ENCODE peak calls at places on chromosomes 7 and 10, in five cellular contexts. One of them, this sample, is unnamed.
A peak's percentile ranks its signal among the peaks of the same experiment; 100 is the strongest.

GRCh38 chr10:103193107-103193819 is at the start of gene NT5C2:
- DNase-seq in choroid plexus epithelial cell: peak; percentile 75
- DNase-seq in AG09309: no peak
- DNase-seq in lung: peak; percentile 83
- DNase-seq in RWPE2: peak; percentile 69
- DNase-seq in this sample: peak; percentile 23

GRCh38 chr10:95133997-95134396 is 60.0 kb upstream of the ACSM6 start:
- DNase-seq in choroid plexus epithelial cell: no peak
- DNase-seq in AG09309: no peak
- DNase-seq in lung: no peak
- DNase-seq in RWPE2: no peak
- DNase-seq in this sample: no peak

GRCh38 chr7:38330861-38331709 is 57.6 kb upstream of the TARP start:
- DNase-seq in choroid plexus epithelial cell: no peak
- DNase-seq in AG09309: no peak
- DNase-seq in lung: no peak
- DNase-seq in RWPE2: no peak
- DNase-seq in this sample: no peak

GRCh38 chr10:110873951-110874350 is 2.2 kb downstream of the PDCD4 start:
- DNase-seq in choroid plexus epithelial cell: no peak
- DNase-seq in AG09309: no peak
- DNase-seq in lung: no peak
- DNase-seq in RWPE2: no peak
- DNase-seq in this sample: no peak

GRCh38 chr10:20748551-20748950 is 148.6 kb downstream of the NEBL start:
- DNase-seq in choroid plexus epithelial cell: no peak
- DNase-seq in AG09309: no peak
- DNase-seq in lung: no peak
- DNase-seq in RWPE2: no peak
- DNase-seq in this sample: no peak

GRCh38 chr10:44388641-44389040 is 3.7 kb upstream of the CXCL12 start:
- DNase-seq in choroid plexus epithelial cell: no peak
- DNase-seq in AG09309: no peak
- DNase-seq in lung: no peak
- DNase-seq in RWPE2: no peak
- DNase-seq in this sample: no peak

GRCh38 chr7:44463169-44463808 is 27.2 kb downstream of the NUDCD3 start:
- DNase-seq in choroid plexus epithelial cell: peak; percentile 61
- DNase-seq in AG09309: no peak
- DNase-seq in lung: no peak
- DNase-seq in RWPE2: no peak
- DNase-seq in this sample: peak; percentile 22

GRCh38 chr7:119929891-119930290 is 343.1 kb upstream of the KCND2 start:
- DNase-seq in choroid plexus epithelial cell: no peak
- DNase-seq in AG09309: no peak
- DNase-seq in lung: no peak
- DNase-seq in RWPE2: no peak
- DNase-seq in this sample: no peak

GRCh38 chr7:74306737-74307469 is 17.7 kb downstream of the CLIP2 start:
- DNase-seq in choroid plexus epithelial cell: peak; percentile 30
- DNase-seq in AG09309: peak; percentile 28
- DNase-seq in lung: no peak
- DNase-seq in RWPE2: no peak
- DNase-seq in this sample: peak; percentile 35

GRCh38 chr10:73218466-73219191 is 28.4 kb downstream of the DNAJC9 start:
- DNase-seq in choroid plexus epithelial cell: peak; percentile 68
- DNase-seq in AG09309: no peak
- DNase-seq in lung: no peak
- DNase-seq in RWPE2: no peak
- DNase-seq in this sample: peak; percentile 26

GRCh38 chr7:117975436-117975835 is 102.2 kb upstream of the CTTNBP2 start:
- DNase-seq in choroid plexus epithelial cell: no peak
- DNase-seq in AG09309: no peak
- DNase-seq in lung: no peak
- DNase-seq in RWPE2: no peak
- DNase-seq in this sample: no peak

GRCh38 chr7:117971581-117972244 is 98.5 kb upstream of the CTTNBP2 start:
- DNase-seq in choroid plexus epithelial cell: no peak
- DNase-seq in AG09309: no peak
- DNase-seq in lung: no peak
- DNase-seq in RWPE2: no peak
- DNase-seq in this sample: no peak

GRCh38 chr7:117974891-117975290 is 101.7 kb upstream of the CTTNBP2 start:
- DNase-seq in choroid plexus epithelial cell: no peak
- DNase-seq in AG09309: no peak
- DNase-seq in lung: no peak
- DNase-seq in RWPE2: no peak
- DNase-seq in this sample: no peak

GRCh38 chr7:117970806-117971205 is 97.6 kb upstream of the CTTNBP2 start:
- DNase-seq in choroid plexus epithelial cell: no peak
- DNase-seq in AG09309: no peak
- DNase-seq in lung: no peak
- DNase-seq in RWPE2: no peak
- DNase-seq in this sample: no peak

DNA sequence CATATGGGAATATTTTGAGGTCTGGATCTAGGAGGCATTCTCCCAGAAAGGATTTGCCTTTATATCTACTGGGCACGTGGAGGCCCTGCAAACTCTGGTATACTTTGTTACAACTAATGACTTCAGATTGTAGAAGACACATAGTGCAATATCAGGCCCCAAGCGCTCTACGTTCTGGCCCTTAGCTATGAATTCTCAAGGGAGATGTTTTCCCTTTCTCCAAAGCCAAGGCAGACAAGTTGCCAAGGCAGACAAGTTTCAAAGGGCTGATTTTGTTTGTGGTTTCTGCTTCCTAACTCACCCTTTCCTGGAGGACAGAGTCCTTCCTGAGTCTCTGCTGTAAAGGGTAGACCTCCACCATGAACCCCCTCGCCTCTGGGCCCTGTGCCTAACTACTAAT is 99.4 kb upstream of the CTTNBP2 start:
- DNase-seq in choroid plexus epithelial cell: peak; percentile 2
- DNase-seq in AG09309: no peak
- DNase-seq in lung: no peak
- DNase-seq in RWPE2: no peak
- DNase-seq in this sample: no peak
- H3K4me3 ChIP-seq in choroid plexus epithelial cell: no peak overlapping the region
- H3K4me3 ChIP-seq in AG09309: no peak overlapping the region
- H3K4me3 ChIP-seq in lung: no peak overlapping the region
- H3K4me3 ChIP-seq in RWPE2: no peak overlapping the region
- H3K4me3 ChIP-seq in this sample: no peak overlapping the region

DNA sequence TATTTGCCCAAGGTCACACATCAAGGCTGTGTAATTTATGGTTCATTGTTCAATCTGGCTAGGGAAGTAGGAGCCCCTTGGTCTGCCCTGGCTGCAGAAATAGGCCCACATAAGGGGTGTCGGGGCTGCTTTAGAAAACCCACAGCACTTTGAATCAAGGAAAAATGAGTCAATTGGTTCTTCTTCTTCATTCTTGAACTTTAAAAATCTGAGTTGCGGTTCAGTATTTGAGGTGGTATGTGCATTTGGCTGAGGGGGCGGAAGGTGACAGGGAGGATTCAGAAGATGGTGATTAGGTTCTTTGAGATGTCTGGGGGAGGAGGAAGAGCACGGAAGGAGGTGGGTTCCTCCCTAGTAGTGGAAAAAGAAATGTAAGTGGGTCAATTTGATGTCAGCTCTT is 253.8 kb downstream of the PTEN start:
- DNase-seq in choroid plexus epithelial cell: no peak
- DNase-seq in AG09309: no peak
- DNase-seq in lung: no peak
- DNase-seq in RWPE2: no peak
- DNase-seq in this sample: no peak
- H3K4me3 ChIP-seq in choroid plexus epithelial cell: no peak overlapping the region
- H3K4me3 ChIP-seq in AG09309: no peak overlapping the region
- H3K4me3 ChIP-seq in lung: no peak overlapping the region
- H3K4me3 ChIP-seq in RWPE2: no peak overlapping the region
- H3K4me3 ChIP-seq in this sample: no peak overlapping the region

GRCh38 chr7:157499121-157499834 is 162.5 kb downstream of the DNAJB6 start:
- DNase-seq in choroid plexus epithelial cell: no peak
- DNase-seq in AG09309: no peak
- DNase-seq in lung: no peak
- DNase-seq in RWPE2: no peak
- DNase-seq in this sample: no peak
- H3K4me3 ChIP-seq in choroid plexus epithelial cell: no peak overlapping the region
- H3K4me3 ChIP-seq in AG09309: no peak overlapping the region
- H3K4me3 ChIP-seq in lung: no peak overlapping the region
- H3K4me3 ChIP-seq in RWPE2: no peak overlapping the region
- H3K4me3 ChIP-seq in this sample: no peak overlapping the region

GRCh38 chr7:141012696-141013344 is 1.9 kb downstream of the MRPS33 start:
- DNase-seq in choroid plexus epithelial cell: no peak
- DNase-seq in AG09309: no peak
- DNase-seq in lung: no peak
- DNase-seq in RWPE2: no peak
- DNase-seq in this sample: peak; percentile 69
- H3K4me3 ChIP-seq in choroid plexus epithelial cell: no peak overlapping the region
- H3K4me3 ChIP-seq in AG09309: no peak overlapping the region
- H3K4me3 ChIP-seq in lung: no peak overlapping the region
- H3K4me3 ChIP-seq in RWPE2: no peak overlapping the region
- H3K4me3 ChIP-seq in this sample: no peak overlapping the region

GRCh38 chr7:152341914-152342236 is 93.9 kb downstream of the KMT2C start:
- DNase-seq in choroid plexus epithelial cell: no peak
- DNase-seq in AG09309: no peak
- DNase-seq in lung: no peak
- DNase-seq in RWPE2: no peak
- DNase-seq in this sample: no peak
- H3K4me3 ChIP-seq in choroid plexus epithelial cell: no peak overlapping the region
- H3K4me3 ChIP-seq in AG09309: no peak overlapping the region
- H3K4me3 ChIP-seq in lung: no peak overlapping the region
- H3K4me3 ChIP-seq in RWPE2: no peak overlapping the region
- H3K4me3 ChIP-seq in this sample: no peak overlapping the region

GRCh38 chr10:15718495-15719061 is 1.1 kb downstream of the ITGA8 start:
- DNase-seq in choroid plexus epithelial cell: no peak
- DNase-seq in AG09309: no peak
- DNase-seq in lung: no peak
- DNase-seq in RWPE2: no peak
- DNase-seq in this sample: no peak
- H3K4me3 ChIP-seq in choroid plexus epithelial cell: peak overlapping the region; percentile 45
- H3K4me3 ChIP-seq in AG09309: peak overlapping the region; percentile 36
- H3K4me3 ChIP-seq in lung: no peak overlapping the region
- H3K4me3 ChIP-seq in RWPE2: no peak overlapping the region
- H3K4me3 ChIP-seq in this sample: no peak overlapping the region

GRCh38 chr10:13973742-13974141 is 357.0 kb downstream of the FRMD4A start:
- DNase-seq in choroid plexus epithelial cell: no peak
- DNase-seq in AG09309: no peak
- DNase-seq in lung: no peak
- DNase-seq in RWPE2: no peak
- DNase-seq in this sample: no peak

GRCh38 chr10:13970967-13971353 is 359.8 kb downstream of the FRMD4A start:
- DNase-seq in choroid plexus epithelial cell: no peak
- DNase-seq in AG09309: no peak
- DNase-seq in lung: no peak
- DNase-seq in RWPE2: no peak
- DNase-seq in this sample: no peak

GRCh38 chr10:13970231-13970966 is 360.3 kb downstream of the FRMD4A start:
- DNase-seq in choroid plexus epithelial cell: no peak
- DNase-seq in AG09309: no peak
- DNase-seq in lung: no peak
- DNase-seq in RWPE2: no peak
- DNase-seq in this sample: no peak

GRCh38 chr10:13972609-13973008 is 358.1 kb downstream of the FRMD4A start:
- DNase-seq in choroid plexus epithelial cell: no peak
- DNase-seq in AG09309: no peak
- DNase-seq in lung: no peak
- DNase-seq in RWPE2: no peak
- DNase-seq in this sample: no peak

GRCh38 chr10:13971586-13972475 is 358.9 kb downstream of the FRMD4A start:
- DNase-seq in choroid plexus epithelial cell: peak; percentile 30
- DNase-seq in AG09309: no peak
- DNase-seq in lung: no peak
- DNase-seq in RWPE2: no peak
- DNase-seq in this sample: no peak
- H3K4me3 ChIP-seq in choroid plexus epithelial cell: no peak overlapping the region
- H3K4me3 ChIP-seq in AG09309: no peak overlapping the region
- H3K4me3 ChIP-seq in lung: no peak overlapping the region
- H3K4me3 ChIP-seq in RWPE2: no peak overlapping the region
- H3K4me3 ChIP-seq in this sample: no peak overlapping the region

DNA sequence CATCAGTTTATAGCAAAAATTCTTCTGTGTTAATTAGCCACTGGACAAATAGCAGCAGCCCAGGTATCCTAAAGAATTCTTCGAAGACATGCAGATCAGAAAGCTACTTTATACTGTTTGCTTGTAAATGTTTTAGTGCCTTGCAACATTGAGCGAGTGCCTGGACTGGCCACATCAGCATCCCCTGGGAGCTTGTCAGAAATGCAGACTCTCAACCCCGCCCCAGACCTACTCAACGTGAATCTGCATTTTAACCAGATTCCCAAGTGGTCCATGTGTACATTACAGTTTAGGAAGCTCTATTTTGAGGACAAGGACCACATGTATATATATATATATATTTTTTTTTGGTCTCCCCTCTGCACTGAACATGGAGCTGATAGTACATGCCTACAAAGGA is 18.5 kb upstream of the PLEKHS1 start:
- DNase-seq in choroid plexus epithelial cell: no peak
- DNase-seq in AG09309: no peak
- DNase-seq in lung: no peak
- DNase-seq in RWPE2: no peak
- DNase-seq in this sample: no peak
- H3K4me3 ChIP-seq in choroid plexus epithelial cell: no peak overlapping the region
- H3K4me3 ChIP-seq in AG09309: no peak overlapping the region
- H3K4me3 ChIP-seq in lung: no peak overlapping the region
- H3K4me3 ChIP-seq in RWPE2: no peak overlapping the region
- H3K4me3 ChIP-seq in this sample: no peak overlapping the region

GRCh38 chr7:55078465-55079372 is 59.9 kb downstream of the EGFR start:
- DNase-seq in choroid plexus epithelial cell: no peak
- DNase-seq in AG09309: no peak
- DNase-seq in lung: peak; percentile 55
- DNase-seq in RWPE2: no peak
- DNase-seq in this sample: no peak
- H3K4me3 ChIP-seq in choroid plexus epithelial cell: no peak overlapping the region
- H3K4me3 ChIP-seq in AG09309: no peak overlapping the region
- H3K4me3 ChIP-seq in lung: no peak overlapping the region
- H3K4me3 ChIP-seq in RWPE2: no peak overlapping the region
- H3K4me3 ChIP-seq in this sample: no peak overlapping the region

GRCh38 chr10:70283071-70283444 is 746 bp downstream of the NPFFR1 start:
- DNase-seq in choroid plexus epithelial cell: no peak
- DNase-seq in AG09309: no peak
- DNase-seq in lung: no peak
- DNase-seq in RWPE2: no peak
- DNase-seq in this sample: no peak

GRCh38 chr10:70283445-70284399 is at the start of gene NPFFR1:
- DNase-seq in choroid plexus epithelial cell: no peak
- DNase-seq in AG09309: no peak
- DNase-seq in lung: no peak
- DNase-seq in RWPE2: no peak
- DNase-seq in this sample: no peak

GRCh38 chr10:70286616-70287015 is 2.8 kb upstream of the NPFFR1 start:
- DNase-seq in choroid plexus epithelial cell: no peak
- DNase-seq in AG09309: no peak
- DNase-seq in lung: no peak
- DNase-seq in RWPE2: no peak
- DNase-seq in this sample: peak; percentile 49

GRCh38 chr10:70285432-70285831 is 1.6 kb upstream of the NPFFR1 start:
- DNase-seq in choroid plexus epithelial cell: no peak
- DNase-seq in AG09309: no peak
- DNase-seq in lung: no peak
- DNase-seq in RWPE2: no peak
- DNase-seq in this sample: no peak

GRCh38 chr10:70284542-70285150 is 842 bp upstream of the NPFFR1 start:
- DNase-seq in choroid plexus epithelial cell: no peak
- DNase-seq in AG09309: no peak
- DNase-seq in lung: no peak
- DNase-seq in RWPE2: no peak
- DNase-seq in this sample: no peak
- H3K4me3 ChIP-seq in choroid plexus epithelial cell: no peak overlapping the region
- H3K4me3 ChIP-seq in AG09309: no peak overlapping the region
- H3K4me3 ChIP-seq in lung: no peak overlapping the region
- H3K4me3 ChIP-seq in RWPE2: no peak overlapping the region
- H3K4me3 ChIP-seq in this sample: no peak overlapping the region